ENCODE peak calls at places on chromosomes 3 and 15, in seven cellular contexts. Q, L, U, H, S, B and R are unnamed samples.

GRCh38 chr3:166211451-166211850 is 374.2 kb upstream of the BCHE start:
- DNase-seq in Q (no peak), L (no peak), U (no peak), H (no peak), S (no peak), B (no peak), R (no peak)

GRCh38 chr15:75107905-75108838 is 84.8 kb downstream of the PPCDC start:
- DNase-seq in Q (no peak), L (peak; percentile 14), U (no peak), H (peak; percentile 27), S (peak; percentile 56), B (peak; percentile 74), R (peak; percentile 92)

GRCh38 chr3:47877288-47877687 is 74.3 kb downstream of the DHX30 start:
- DNase-seq in Q (no peak), L (no peak), U (no peak), H (no peak), S (no peak), B (no peak), R (peak; percentile 46)

GRCh38 chr3:72177075-72178050 is 392.4 kb upstream of the PROK2 start:
- DNase-seq in Q (no peak), L (peak; percentile 54), U (no peak), H (no peak), S (no peak), B (no peak), R (peak; percentile 28)

GRCh38 chr3:66789584-66790237 is 208.4 kb upstream of the KBTBD8 start:
- DNase-seq in Q (peak; percentile 29), L (no peak), U (no peak), H (no peak), S (no peak), B (no peak), R (no peak)

GRCh38 chr3:170079466-170080165 is 41.8 kb downstream of the GPR160 start:
- DNase-seq in Q (no peak), L (no peak), U (no peak), H (peak; percentile 74), S (no peak), B (no peak), R (no peak)

GRCh38 chr3:180594631-180595348 is 7.2 kb upstream of the TTC14 start:
- DNase-seq in Q (peak; percentile 39), L (no peak), U (no peak), H (peak; percentile 13), S (peak; percentile 22), B (peak; percentile 26), R (peak; percentile 55)

GRCh38 chr3:11226042-11226370 is 46.2 kb upstream of the ATG7 start:
- DNase-seq in Q (no peak), L (no peak), U (no peak), H (no peak), S (no peak), B (no peak), R (no peak)

GRCh38 chr15:25057574-25057973 is 102.8 kb downstream of the SNRPN start:
- DNase-seq in Q (no peak), L (no peak), U (no peak), H (no peak), S (no peak), B (no peak), R (no peak)

GRCh38 chr3:134328147-134328591 is 46.1 kb downstream of the AMOTL2 start:
- DNase-seq in Q (no peak), L (no peak), U (no peak), H (no peak), S (peak; percentile 57), B (no peak), R (no peak)

GRCh38 chr15:79050341-79050740 is 40.2 kb downstream of the RASGRF1 start:
- DNase-seq in Q (no peak), L (no peak), U (no peak), H (no peak), S (no peak), B (no peak), R (no peak)

GRCh38 chr3:61899700-61900462 is 338.5 kb downstream of the PTPRG start:
- DNase-seq in Q (no peak), L (no peak), U (no peak), H (no peak), S (no peak), B (no peak), R (no peak)

GRCh38 chr15:101657171-101657570 is 5.0 kb upstream of the TM2D3 start:
- DNase-seq in Q (no peak), L (no peak), U (no peak), H (no peak), S (no peak), B (no peak), R (no peak)

GRCh38 chr15:101660005-101660404 is 7.8 kb upstream of the TM2D3 start:
- DNase-seq in Q (no peak), L (no peak), U (no peak), H (no peak), S (no peak), B (no peak), R (no peak)

GRCh38 chr15:101654191-101654590 is 2.0 kb upstream of the TM2D3 start:
- DNase-seq in Q (no peak), L (no peak), U (no peak), H (no peak), S (no peak), B (no peak), R (no peak)

GRCh38 chr15:101662203-101662602 is 10.0 kb upstream of the TM2D3 start:
- DNase-seq in Q (no peak), L (no peak), U (no peak), H (no peak), S (no peak), B (no peak), R (no peak)

GRCh38 chr15:101657968-101658784 is 6.0 kb upstream of the TM2D3 start:
- DNase-seq in Q (no peak), L (peak; percentile 34), U (no peak), H (no peak), S (no peak), B (no peak), R (peak; percentile 56)
- TF ChIP-seq MAX in Q (no peak), L (no peak), U (no peak), H (no peak), S (no peak), B (no peak), R (no peak)

GRCh38 chr3:117666316-117666715 is 956.7 kb downstream of the TUSC7 start:
- DNase-seq in Q (no peak), L (no peak), U (no peak), H (no peak), S (no peak), B (no peak), R (no peak)

GRCh38 chr3:117657278-117657677 is 947.7 kb downstream of the TUSC7 start:
- DNase-seq in Q (no peak), L (no peak), U (no peak), H (no peak), S (no peak), B (no peak), R (no peak)

GRCh38 chr3:117660941-117661635 is 951.5 kb downstream of the TUSC7 start:
- DNase-seq in Q (no peak), L (no peak), U (no peak), H (no peak), S (no peak), B (no peak), R (no peak)

GRCh38 chr3:117665311-117665710 is 955.7 kb downstream of the TUSC7 start:
- DNase-seq in Q (no peak), L (no peak), U (no peak), H (no peak), S (no peak), B (no peak), R (no peak)

DNA sequence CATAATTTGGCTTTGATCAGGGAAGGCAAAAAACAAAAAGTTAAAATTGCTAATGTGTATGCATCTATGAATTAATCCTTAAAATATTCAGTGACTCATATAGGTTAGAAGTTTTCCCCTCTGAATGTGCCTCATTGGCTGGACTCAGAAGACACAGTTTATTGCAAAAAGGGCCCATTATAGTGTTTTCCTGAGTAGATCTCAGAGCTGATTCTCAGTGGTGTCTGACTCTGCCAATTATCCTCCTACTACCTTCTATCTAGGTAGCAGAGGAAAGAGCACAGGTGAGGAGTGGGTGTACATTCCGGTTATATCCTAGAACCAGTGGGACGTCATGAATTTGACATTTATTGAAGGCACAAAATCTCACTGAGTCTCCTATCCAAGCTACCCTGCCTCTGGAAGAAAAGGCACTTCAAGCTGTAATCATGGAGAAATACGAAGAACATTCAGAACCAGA is 952.1 kb downstream of the TUSC7 start:
- DNase-seq in Q (no peak), L (no peak), U (no peak), H (no peak), S (no peak), B (no peak), R (no peak)
- H2AFZ ChIP-seq in Q (no peak overlapping the region), L (no peak overlapping the region), U (no peak overlapping the region), H (no peak overlapping the region), S (no peak overlapping the region), B (no peak overlapping the region), R (no peak overlapping the region)

GRCh38 chr3:129796146-129796545 is 97.4 kb downstream of the TMCC1 start:
- DNase-seq in Q (no peak), L (no peak), U (no peak), H (no peak), S (no peak), B (no peak), R (no peak)

GRCh38 chr3:129793947-129794318 is 99.6 kb downstream of the TMCC1 start:
- DNase-seq in Q (peak; percentile 10), L (peak; percentile 64), U (no peak), H (no peak), S (no peak), B (no peak), R (peak; percentile 55)

GRCh38 chr3:129793356-129793755 is 100.2 kb downstream of the TMCC1 start:
- DNase-seq in Q (no peak), L (no peak), U (no peak), H (peak; percentile 61), S (no peak), B (no peak), R (peak; percentile 17)

GRCh38 chr3:129795596-129795995 is 97.9 kb downstream of the TMCC1 start:
- DNase-seq in Q (no peak), L (no peak), U (no peak), H (no peak), S (peak; percentile 63), B (no peak), R (peak; percentile 19)

GRCh38 chr3:129794319-129795201 is 99.0 kb downstream of the TMCC1 start:
- DNase-seq in Q (peak; percentile 14), L (peak; percentile 8), U (peak; percentile 63), H (peak; percentile 22), S (peak; percentile 88), B (no peak), R (peak; percentile 67)
- TF ChIP-seq POLR2AphosphoS5 in Q (no peak), L (no peak), U (no peak), H (no peak), S (no peak), B (no peak), R (peak; percentile 33)

DNA sequence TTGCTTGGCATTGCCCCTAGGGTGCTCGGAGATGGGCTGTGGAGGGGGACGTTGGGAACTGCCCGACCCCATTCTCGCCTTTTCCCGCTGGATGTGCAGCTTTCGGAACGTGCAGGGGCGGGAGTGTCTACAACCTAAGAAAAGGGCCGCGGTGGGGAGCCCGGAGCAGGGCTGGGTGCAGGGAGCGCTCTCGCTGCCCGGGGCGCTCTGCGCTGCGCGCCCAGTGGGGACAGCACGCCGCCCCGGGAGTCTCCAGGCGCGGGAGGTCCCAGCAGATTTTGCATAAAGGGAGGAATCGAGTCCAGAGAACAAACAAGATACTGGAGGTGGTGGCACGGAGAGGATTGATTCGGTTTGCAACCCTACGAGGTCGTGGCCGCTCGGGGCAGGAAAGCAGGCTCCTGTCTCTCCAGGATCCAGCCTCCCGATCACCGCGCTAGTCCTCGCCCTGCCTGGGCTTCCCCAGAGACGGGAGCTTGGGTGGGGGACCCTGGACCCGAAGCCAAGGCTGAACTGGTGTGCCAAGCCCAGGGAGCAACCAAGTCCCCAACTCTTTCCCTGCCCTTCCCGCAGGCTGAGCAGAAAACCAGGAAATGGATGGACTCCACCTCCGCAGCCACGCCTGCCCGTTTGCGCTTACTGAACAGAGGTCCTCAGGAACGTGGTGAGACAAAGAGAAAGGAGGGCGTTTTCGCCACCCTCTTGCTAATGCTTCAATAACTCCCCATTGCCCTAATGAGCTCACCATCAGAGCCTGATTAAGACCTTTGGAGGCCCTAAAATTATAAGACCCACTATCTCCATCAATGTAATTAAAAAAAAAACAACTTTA is 59.7 kb downstream of the NOX5 start:
- DNase-seq in Q (peak; percentile 82), L (no peak), U (peak; percentile 81), H (peak; percentile 20), S (no peak), B (no peak), R (peak; percentile 70)
- TF ChIP-seq MAX in Q (peak; percentile 70), L (no peak), U (peak; percentile 87), H (peak; percentile 37), S (peak; percentile 35), B (no peak), R (no peak)